ENCODE peak calls at places on chromosomes 4 and X, in eight cellular contexts. V is fibroblast of the aortic adventitia; H is effector CD4-positive, alpha-beta T cell; S is CD8-positive, alpha-beta memory T cell; T is NCI-H1694 treated with DMSO at 0.1 percent for 48 hours; M is HS-27A; L is B cell; Q is stimulated activated CD4-positive, alpha-beta T cell treated with anti-CD3 and anti-CD28 coated beads, Interleukin-15, amount 100 ng/mL, for 1 hour. J is an unnamed sample.

GRCh38 chrX:72498782-72499181 is 73.9 kb downstream of the HDAC8 start:
- DNase-seq in V (no peak), H (no peak), S (no peak), T (no peak), M (no peak), L (no peak), Q (no peak), J (no peak)

GRCh38 chr4:11497212-11497806 is 68.6 kb upstream of the HS3ST1 start:
- DNase-seq in V (no peak), H (no peak), S (no peak), T (no peak), M (no peak), L (no peak), Q (no peak), J (no peak)

GRCh38 chr4:15239866-15240265 is 188.0 kb upstream of the C1QTNF7 start:
- DNase-seq in V (peak), H (no peak), S (no peak), T (no peak), M (no peak), L (no peak), Q (no peak), J (no peak)

GRCh38 chr4:30767147-30767546 is 47.0 kb downstream of the PCDH7 start:
- DNase-seq in V (no peak), H (no peak), S (no peak), T (no peak), M (no peak), L (no peak), Q (no peak), J (no peak)

GRCh38 chr4:5932021-5932553 is 39.2 kb upstream of the CRMP1 start:
- DNase-seq in V (no peak), H (no peak), S (no peak), T (no peak), M (no peak), L (no peak), Q (no peak), J (no peak)

GRCh38 chr4:22522206-22522605 is 6.3 kb upstream of the ADGRA3 start:
- DNase-seq in V (no peak), H (no peak), S (no peak), T (no peak), M (no peak), L (no peak), Q (no peak), J (no peak)

GRCh38 chr4:75737398-75737797 is 13.0 kb downstream of the USO1 start:
- DNase-seq in V (no peak), H (no peak), S (no peak), T (no peak), M (no peak), L (no peak), Q (no peak), J (no peak)

GRCh38 chr4:169103966-169104412 is 93.9 kb upstream of the CBR4 start:
- DNase-seq in V (no peak), H (no peak), S (no peak), T (peak), M (no peak), L (no peak), Q (no peak), J (no peak)

GRCh38 chrX:17923546-17923945 is 62.4 kb upstream of the RAI2 start:
- DNase-seq in V (no peak), H (no peak), S (no peak), T (no peak), M (no peak), L (no peak), Q (no peak), J (no peak)

GRCh38 chr4:88803600-88804096 is 106.0 kb upstream of the NAP1L5 start:
- DNase-seq in V (peak), H (no peak), S (no peak), T (no peak), M (peak), L (no peak), Q (no peak), J (peak)

GRCh38 chr4:122674371-122674770 is 53.5 kb upstream of the IL21 start:
- DNase-seq in V (no peak), H (no peak), S (no peak), T (no peak), M (no peak), L (no peak), Q (no peak), J (no peak)

GRCh38 chr4:109294006-109294405 is 8.5 kb downstream of the COL25A1 start:
- DNase-seq in V (no peak), H (no peak), S (no peak), T (no peak), M (no peak), L (no peak), Q (no peak), J (no peak)

GRCh38 chr4:24845884-24846283 is 50.5 kb downstream of the SOD3 start:
- DNase-seq in V (no peak), H (no peak), S (no peak), T (no peak), M (no peak), L (no peak), Q (no peak), J (no peak)

GRCh38 chr4:98664959-98665358 is 6.5 kb upstream of the TSPAN5 start:
- DNase-seq in V (no peak), H (no peak), S (no peak), T (no peak), M (no peak), L (no peak), Q (no peak), J (no peak)

GRCh38 chrX:139949703-139950102 is 15.6 kb downstream of the CXorf66 start:
- DNase-seq in V (no peak), H (no peak), S (no peak), T (no peak), M (no peak), L (no peak), Q (no peak), J (no peak)

GRCh38 chr4:144646523-144647094 is 653 bp downstream of the HHIP start:
- DNase-seq in V (peak), H (no peak), S (no peak), T (no peak), M (no peak), L (peak), Q (no peak), J (no peak)

GRCh38 chr4:185238261-185238681 is 28.9 kb downstream of the SNX25 start:
- DNase-seq in V (peak), H (no peak), S (no peak), T (no peak), M (no peak), L (no peak), Q (no peak), J (no peak)